ENCODE peak calls at places on chromosomes 13 and 19, in five cellular contexts. K is activated T-cell treated with anti-CD3 and anti-CD28 coated beads for 1 hour; C is stimulated activated CD8-positive, alpha-beta memory T cell treated with anti-CD3 and anti-CD28 coated beads, Interleukin-15, amount 100 ng/mL, for 24 hours; L is stimulated activated CD4-positive, alpha-beta T cell treated with anti-CD3 and anti-CD28 coated beads, Interleukin-2, amount 100 ng/mL, for 24 hours; S is fibroblast of the conjunctiva. N is an unnamed sample.

GRCh38 chr13:36841411-36841810 is 22.4 kb downstream of the RFXAP start:
- DNase-seq in K (no peak), C (no peak), S (no peak), L (no peak), N (no peak)

GRCh38 chr13:65965496-65965895 is 1264.6 kb downstream of the PCDH9 start:
- DNase-seq in L (no peak), S (peak), K (no peak), C (no peak), N (peak)

GRCh38 chr13:48014359-48014758 is 13.3 kb upstream of the SUCLA2 start:
- DNase-seq in C (no peak), L (no peak), K (no peak), S (no peak), N (no peak)

GRCh38 chr19:46635920-46636761 is at the start of gene GNG8:
- DNase-seq in K (no peak), C (no peak), L (peak), S (no peak), N (no peak)

GRCh38 chr13:25679154-25679553 is 307.4 kb downstream of the ATP8A2 start:
- DNase-seq in C (no peak), K (no peak), S (no peak), L (no peak), N (no peak)

GRCh38 chr19:10713317-10713716 is 4.6 kb upstream of the DNM2 start:
- DNase-seq in S (no peak), C (no peak), K (no peak), L (no peak), N (no peak)

GRCh38 chr13:101967216-101967615 is 434.6 kb downstream of the FGF14 start:
- DNase-seq in S (no peak), C (no peak), K (no peak), L (no peak), N (no peak)

GRCh38 chr13:21443171-21443570 is 15.9 kb downstream of the ZDHHC20 start:
- DNase-seq in L (no peak), K (no peak), C (no peak), S (no peak), N (no peak)

GRCh38 chr13:112711528-112712265 is 21.9 kb downstream of the ATP11A start:
- DNase-seq in L (no peak), C (no peak), S (peak), K (no peak), N (peak)

GRCh38 chr13:43720780-43721397 is 65.9 kb downstream of the ENOX1 start:
- DNase-seq in L (no peak), K (no peak), C (no peak), S (no peak), N (peak)

GRCh38 chr19:4933528-4933927 is 24.2 kb downstream of the UHRF1 start:
- DNase-seq in S (no peak), L (no peak), K (no peak), C (no peak), N (no peak)

GRCh38 chr19:3863648-3864047 is 5.2 kb downstream of the ZFR2 start:
- DNase-seq in L (no peak), C (no peak), S (no peak), K (no peak), N (no peak)

GRCh38 chr19:5679289-5680082 is 830 bp downstream of the MICOS13 start:
- DNase-seq in L (no peak), K (no peak), C (no peak), S (no peak), N (no peak)

GRCh38 chr13:39244561-39245230 is 206.4 kb downstream of the NHLRC3 start:
- DNase-seq in C (no peak), L (no peak), S (no peak), K (no peak), N (no peak)

GRCh38 chr13:37226966-37227365 is 121.5 kb upstream of the CSNK1A1L start:
- DNase-seq in C (no peak), L (no peak), S (no peak), K (no peak), N (peak)

GRCh38 chr13:23871616-23872220 is 17.5 kb downstream of the MIPEP start:
- DNase-seq in K (no peak), S (peak), C (no peak), L (no peak), N (peak)